ENCODE peak calls at places on chromosome 5, in four cellular contexts. One of them, this sample, is unnamed.

GRCh38 chr5:17378346-17378984 is 119.6 kb upstream of the TAF11L2 start:
- DNase-seq in OCI-LY7: no peak
- DNase-seq in esophagus squamous epithelium: no peak
- DNase-seq in Peyer's patch: no peak
- DNase-seq in this sample: no peak

GRCh38 chr5:175288048-175288621 is 155.8 kb downstream of the DRD1 start:
- DNase-seq in OCI-LY7: no peak
- DNase-seq in esophagus squamous epithelium: no peak
- DNase-seq in Peyer's patch: no peak
- DNase-seq in this sample: no peak

GRCh38 chr5:52844885-52845284 is 57.2 kb downstream of the ITGA1 start:
- DNase-seq in OCI-LY7: no peak
- DNase-seq in esophagus squamous epithelium: no peak
- DNase-seq in Peyer's patch: no peak
- DNase-seq in this sample: no peak

GRCh38 chr5:121596882-121597281 is 254.8 kb upstream of the FTMT start:
- DNase-seq in OCI-LY7: no peak
- DNase-seq in esophagus squamous epithelium: no peak
- DNase-seq in Peyer's patch: no peak
- DNase-seq in this sample: no peak

GRCh38 chr5:79712741-79713140 is 23.1 kb downstream of the CMYA5 start:
- DNase-seq in OCI-LY7: no peak
- DNase-seq in esophagus squamous epithelium: no peak
- DNase-seq in Peyer's patch: no peak
- DNase-seq in this sample: no peak

GRCh38 chr5:141211-141610 is 49.2 kb downstream of the PLEKHG4B start:
- DNase-seq in OCI-LY7: no peak
- DNase-seq in esophagus squamous epithelium: no peak
- DNase-seq in Peyer's patch: no peak
- DNase-seq in this sample: no peak

GRCh38 chr5:157371655-157372471 is 88.2 kb upstream of the NIPAL4 start:
- DNase-seq in OCI-LY7: no peak
- DNase-seq in esophagus squamous epithelium: no peak
- DNase-seq in Peyer's patch: no peak
- DNase-seq in this sample: no peak

GRCh38 chr5:97489010-97489840 is 306.2 kb upstream of the RIOK2 start:
- DNase-seq in OCI-LY7: no peak
- DNase-seq in esophagus squamous epithelium: no peak
- DNase-seq in Peyer's patch: no peak
- DNase-seq in this sample: no peak

GRCh38 chr5:130836729-130837660 is 328.1 kb downstream of the HINT1 start:
- DNase-seq in OCI-LY7: no peak
- DNase-seq in esophagus squamous epithelium: no peak
- DNase-seq in Peyer's patch: no peak
- DNase-seq in this sample: no peak

GRCh38 chr5:129904102-129904666 is at the start of gene CHSY3:
- DNase-seq in OCI-LY7: no peak
- DNase-seq in esophagus squamous epithelium: peak
- DNase-seq in Peyer's patch: peak
- DNase-seq in this sample: peak

GRCh38 chr5:97452646-97453045 is 269.6 kb upstream of the RIOK2 start:
- DNase-seq in OCI-LY7: no peak
- DNase-seq in esophagus squamous epithelium: no peak
- DNase-seq in Peyer's patch: no peak
- DNase-seq in this sample: no peak

GRCh38 chr5:35129921-35130485 is 82.3 kb upstream of the AGXT2 start:
- DNase-seq in OCI-LY7: no peak
- DNase-seq in esophagus squamous epithelium: no peak
- DNase-seq in Peyer's patch: peak
- DNase-seq in this sample: no peak

GRCh38 chr5:77425998-77426659 is 66.0 kb downstream of the WDR41 start:
- DNase-seq in OCI-LY7: no peak
- DNase-seq in esophagus squamous epithelium: no peak
- DNase-seq in Peyer's patch: no peak
- DNase-seq in this sample: no peak

GRCh38 chr5:177378884-177379883 is 5.0 kb upstream of the SLC34A1 start:
- DNase-seq in OCI-LY7: no peak
- DNase-seq in esophagus squamous epithelium: no peak
- DNase-seq in Peyer's patch: no peak
- DNase-seq in this sample: no peak

GRCh38 chr5:157750320-157750719 is 6.8 kb downstream of the LSM11 start:
- DNase-seq in OCI-LY7: no peak
- DNase-seq in esophagus squamous epithelium: no peak
- DNase-seq in Peyer's patch: no peak
- DNase-seq in this sample: no peak

GRCh38 chr5:124057161-124057814 is 545.3 kb downstream of the CSNK1G3 start:
- DNase-seq in OCI-LY7: peak
- DNase-seq in esophagus squamous epithelium: no peak
- DNase-seq in Peyer's patch: peak
- DNase-seq in this sample: no peak

GRCh38 chr5:1139806-1140187 is 27.9 kb upstream of the SLC12A7 start:
- DNase-seq in OCI-LY7: no peak
- DNase-seq in esophagus squamous epithelium: no peak
- DNase-seq in Peyer's patch: no peak
- DNase-seq in this sample: no peak

GRCh38 chr5:154131817-154132216 is 58.7 kb upstream of the GALNT10 start:
- DNase-seq in OCI-LY7: no peak
- DNase-seq in esophagus squamous epithelium: no peak
- DNase-seq in Peyer's patch: no peak
- DNase-seq in this sample: no peak

GRCh38 chr5:41747291-41747690 is 122.9 kb downstream of the OXCT1 start:
- DNase-seq in OCI-LY7: no peak
- DNase-seq in esophagus squamous epithelium: no peak
- DNase-seq in Peyer's patch: no peak
- DNase-seq in this sample: no peak

GRCh38 chr5:53041071-53041692 is 52.0 kb downstream of the ITGA2 start:
- DNase-seq in OCI-LY7: no peak
- DNase-seq in esophagus squamous epithelium: no peak
- DNase-seq in Peyer's patch: no peak
- DNase-seq in this sample: no peak

GRCh38 chr5:97125125-97125683 is 17.2 kb downstream of the LIX1 start:
- DNase-seq in OCI-LY7: no peak
- DNase-seq in esophagus squamous epithelium: no peak
- DNase-seq in Peyer's patch: no peak
- DNase-seq in this sample: no peak

GRCh38 chr5:134580001-134580460 is 52.6 kb downstream of the SAR1B start:
- DNase-seq in OCI-LY7: no peak
- DNase-seq in esophagus squamous epithelium: no peak
- DNase-seq in Peyer's patch: peak
- DNase-seq in this sample: no peak

GRCh38 chr5:160353379-160353778 is 17.0 kb downstream of the C1QTNF2 start:
- DNase-seq in OCI-LY7: no peak
- DNase-seq in esophagus squamous epithelium: no peak
- DNase-seq in Peyer's patch: no peak
- DNase-seq in this sample: no peak

GRCh38 chr5:63310644-63311043 is 651.6 kb downstream of the HTR1A start:
- DNase-seq in OCI-LY7: no peak
- DNase-seq in esophagus squamous epithelium: no peak
- DNase-seq in Peyer's patch: no peak
- DNase-seq in this sample: no peak

GRCh38 chr5:68331202-68332108 is 115.9 kb downstream of the PIK3R1 start:
- DNase-seq in OCI-LY7: no peak
- DNase-seq in esophagus squamous epithelium: no peak
- DNase-seq in Peyer's patch: no peak
- DNase-seq in this sample: no peak

GRCh38 chr5:90598300-90598699 is 39.7 kb downstream of the ADGRV1 start:
- DNase-seq in OCI-LY7: no peak
- DNase-seq in esophagus squamous epithelium: no peak
- DNase-seq in Peyer's patch: no peak
- DNase-seq in this sample: no peak

GRCh38 chr5:150144211-150144801 is 11.3 kb downstream of the PDGFRB start:
- DNase-seq in OCI-LY7: no peak
- DNase-seq in esophagus squamous epithelium: no peak
- DNase-seq in Peyer's patch: no peak
- DNase-seq in this sample: no peak

GRCh38 chr5:159480849-159481248 is 150.6 kb upstream of the IL12B start:
- DNase-seq in OCI-LY7: no peak
- DNase-seq in esophagus squamous epithelium: no peak
- DNase-seq in Peyer's patch: no peak
- DNase-seq in this sample: no peak

GRCh38 chr5:2866622-2867372 is 115.3 kb upstream of the IRX2 start:
- DNase-seq in OCI-LY7: no peak
- DNase-seq in esophagus squamous epithelium: no peak
- DNase-seq in Peyer's patch: no peak
- DNase-seq in this sample: no peak

GRCh38 chr5:56175465-56175864 is 57.7 kb downstream of the ANKRD55 start:
- DNase-seq in OCI-LY7: no peak
- DNase-seq in esophagus squamous epithelium: no peak
- DNase-seq in Peyer's patch: no peak
- DNase-seq in this sample: no peak

GRCh38 chr5:1725641-1726468 is 73.8 kb downstream of the MRPL36 start:
- DNase-seq in OCI-LY7: no peak
- DNase-seq in esophagus squamous epithelium: no peak
- DNase-seq in Peyer's patch: peak
- DNase-seq in this sample: no peak

GRCh38 chr5:159826351-159827222 is 89.7 kb upstream of the ADRA1B start:
- DNase-seq in OCI-LY7: peak
- DNase-seq in esophagus squamous epithelium: no peak
- DNase-seq in Peyer's patch: peak
- DNase-seq in this sample: no peak

GRCh38 chr5:6195711-6196358 is 182.5 kb downstream of the MED10 start:
- DNase-seq in OCI-LY7: no peak
- DNase-seq in esophagus squamous epithelium: no peak
- DNase-seq in Peyer's patch: no peak
- DNase-seq in this sample: no peak

GRCh38 chr5:6202615-6203365 is 175.6 kb downstream of the MED10 start:
- DNase-seq in OCI-LY7: peak
- DNase-seq in esophagus squamous epithelium: no peak
- DNase-seq in Peyer's patch: no peak
- DNase-seq in this sample: peak

GRCh38 chr5:6202113-6202512 is 176.2 kb downstream of the MED10 start:
- DNase-seq in OCI-LY7: no peak
- DNase-seq in esophagus squamous epithelium: no peak
- DNase-seq in Peyer's patch: no peak
- DNase-seq in this sample: no peak

GRCh38 chr5:6197427-6197826 is 180.9 kb downstream of the MED10 start:
- DNase-seq in OCI-LY7: peak
- DNase-seq in esophagus squamous epithelium: no peak
- DNase-seq in Peyer's patch: no peak
- DNase-seq in this sample: no peak

GRCh38 chr5:6201626-6202025 is 176.7 kb downstream of the MED10 start:
- DNase-seq in OCI-LY7: no peak
- DNase-seq in esophagus squamous epithelium: no peak
- DNase-seq in Peyer's patch: no peak
- DNase-seq in this sample: no peak
- TF ChIP-seq CTCF in OCI-LY7: no peak
- TF ChIP-seq CTCF in esophagus squamous epithelium: no peak
- TF ChIP-seq CTCF in Peyer's patch: no peak
- TF ChIP-seq CTCF in this sample: no peak

GRCh38 chr5:132737982-132738770 is 830 bp upstream of the KIF3A start:
- DNase-seq in OCI-LY7: no peak
- DNase-seq in esophagus squamous epithelium: no peak
- DNase-seq in Peyer's patch: no peak
- DNase-seq in this sample: no peak

GRCh38 chr5:132739232-132739631 is 1.9 kb upstream of the KIF3A start:
- DNase-seq in OCI-LY7: no peak
- DNase-seq in esophagus squamous epithelium: no peak
- DNase-seq in Peyer's patch: no peak
- DNase-seq in this sample: no peak

GRCh38 chr5:132734687-132735086 is 2.7 kb downstream of the KIF3A start:
- DNase-seq in OCI-LY7: no peak
- DNase-seq in esophagus squamous epithelium: no peak
- DNase-seq in Peyer's patch: no peak
- DNase-seq in this sample: no peak

GRCh38 chr5:132733499-132734148 is 3.7 kb downstream of the KIF3A start:
- DNase-seq in OCI-LY7: no peak
- DNase-seq in esophagus squamous epithelium: no peak
- DNase-seq in Peyer's patch: no peak
- DNase-seq in this sample: no peak

GRCh38 chr5:132736853-132737833 is at the start of gene KIF3A:
- DNase-seq in OCI-LY7: peak
- DNase-seq in esophagus squamous epithelium: peak
- DNase-seq in Peyer's patch: peak
- DNase-seq in this sample: peak
- TF ChIP-seq CTCF in OCI-LY7: no peak
- TF ChIP-seq CTCF in esophagus squamous epithelium: peak
- TF ChIP-seq CTCF in Peyer's patch: peak
- TF ChIP-seq CTCF in this sample: peak

DNA sequence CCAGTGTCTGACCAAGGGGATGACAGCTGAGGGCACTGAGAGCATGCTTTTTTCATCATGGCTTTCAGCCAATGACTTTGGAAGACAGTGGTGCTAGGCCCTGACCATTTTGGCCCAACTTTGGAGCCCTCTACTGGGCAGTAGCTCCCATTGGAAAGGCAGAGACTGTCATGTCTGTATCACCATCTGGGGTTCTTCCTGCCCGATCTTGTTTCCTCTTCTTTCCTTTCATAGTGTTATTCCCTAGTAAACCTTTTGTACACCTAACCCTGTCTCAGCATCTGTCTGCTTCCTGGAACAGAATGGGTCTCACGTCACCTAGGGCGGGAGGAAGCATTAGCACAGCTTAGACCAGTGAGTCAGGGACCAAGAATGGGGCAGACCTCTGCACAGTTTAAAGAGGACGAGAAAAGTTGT is 97.4 kb upstream of the MAST4 start:
- DNase-seq in OCI-LY7: no peak
- DNase-seq in esophagus squamous epithelium: no peak
- DNase-seq in Peyer's patch: no peak
- DNase-seq in this sample: no peak
- TF ChIP-seq CTCF in OCI-LY7: peak
- TF ChIP-seq CTCF in esophagus squamous epithelium: no peak
- TF ChIP-seq CTCF in Peyer's patch: no peak
- TF ChIP-seq CTCF in this sample: no peak

DNA sequence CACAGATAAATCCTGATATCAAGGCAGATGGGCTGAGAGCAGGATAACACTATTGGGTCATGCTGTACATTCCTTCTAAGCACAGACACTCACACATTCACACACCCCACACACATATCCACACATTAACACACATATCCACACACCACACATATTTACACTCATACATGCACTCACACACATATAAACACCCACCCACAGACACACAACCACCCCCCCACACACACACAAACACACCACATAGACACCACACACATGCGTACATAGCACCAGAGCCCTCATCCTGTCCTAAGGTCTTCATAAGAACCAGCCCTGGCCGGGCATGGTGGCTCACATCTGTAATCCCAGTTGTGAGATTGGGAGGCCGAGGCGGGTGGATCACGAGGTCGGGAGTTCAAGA is 322.3 kb upstream of the ADCY2 start:
- DNase-seq in OCI-LY7: no peak
- DNase-seq in esophagus squamous epithelium: no peak
- DNase-seq in Peyer's patch: no peak
- DNase-seq in this sample: no peak
- TF ChIP-seq CTCF in OCI-LY7: no peak
- TF ChIP-seq CTCF in esophagus squamous epithelium: no peak
- TF ChIP-seq CTCF in Peyer's patch: no peak
- TF ChIP-seq CTCF in this sample: no peak